ENCODE peak calls at places on chromosomes 6 and 20, in four cellular contexts. One of them, this sample, is unnamed. For H3K27me3, the result is how much of the 10 kb centered on the place peaks cover.

GRCh38 chr6:118509009-118509617 is 39.0 kb upstream of the PLN start:
- DNase-seq in GM06990: no peak
- DNase-seq in CD4-positive, alpha-beta memory T cell: no peak
- DNase-seq in CD8-positive, alpha-beta T cell: no peak
- DNase-seq in this sample: no peak

GRCh38 chr6:137297887-137298286 is 78.7 kb upstream of the IFNGR1 start:
- DNase-seq in GM06990: no peak
- DNase-seq in CD4-positive, alpha-beta memory T cell: no peak
- DNase-seq in CD8-positive, alpha-beta T cell: no peak
- DNase-seq in this sample: no peak

GRCh38 chr20:25750765-25751696 is 54.4 kb upstream of the ZNF337 start:
- DNase-seq in GM06990: peak
- DNase-seq in CD4-positive, alpha-beta memory T cell: peak
- DNase-seq in CD8-positive, alpha-beta T cell: peak
- DNase-seq in this sample: no peak

GRCh38 chr6:121533321-121533841 is 97.9 kb downstream of the GJA1 start:
- DNase-seq in GM06990: no peak
- DNase-seq in CD4-positive, alpha-beta memory T cell: no peak
- DNase-seq in CD8-positive, alpha-beta T cell: no peak
- DNase-seq in this sample: no peak

GRCh38 chr6:143782517-143782916 is 60.6 kb upstream of the LTV1 start:
- DNase-seq in GM06990: no peak
- DNase-seq in CD4-positive, alpha-beta memory T cell: no peak
- DNase-seq in CD8-positive, alpha-beta T cell: no peak
- DNase-seq in this sample: no peak

GRCh38 chr6:144215932-144216667 is 65.8 kb downstream of the STX11 start:
- DNase-seq in GM06990: peak
- DNase-seq in CD4-positive, alpha-beta memory T cell: peak
- DNase-seq in CD8-positive, alpha-beta T cell: peak
- DNase-seq in this sample: peak

GRCh38 chr6:165119231-165120020 is 190.0 kb downstream of the C6orf118 start:
- DNase-seq in GM06990: no peak
- DNase-seq in CD4-positive, alpha-beta memory T cell: no peak
- DNase-seq in CD8-positive, alpha-beta T cell: no peak
- DNase-seq in this sample: no peak

GRCh38 chr6:143141442-143141841 is 80.8 kb downstream of the AIG1 start:
- DNase-seq in GM06990: no peak
- DNase-seq in CD4-positive, alpha-beta memory T cell: no peak
- DNase-seq in CD8-positive, alpha-beta T cell: no peak
- DNase-seq in this sample: no peak

GRCh38 chr6:25175656-25176055 is 103.5 kb upstream of the CARMIL1 start:
- DNase-seq in GM06990: no peak
- DNase-seq in CD4-positive, alpha-beta memory T cell: no peak
- DNase-seq in CD8-positive, alpha-beta T cell: no peak
- DNase-seq in this sample: no peak

GRCh38 chr6:142692942-142693341 is 252.0 kb downstream of the HIVEP2 start:
- DNase-seq in GM06990: no peak
- DNase-seq in CD4-positive, alpha-beta memory T cell: peak
- DNase-seq in CD8-positive, alpha-beta T cell: peak
- DNase-seq in this sample: peak

GRCh38 chr6:79432726-79433125 is 104.5 kb downstream of the LCA5 start:
- DNase-seq in GM06990: no peak
- DNase-seq in CD4-positive, alpha-beta memory T cell: no peak
- DNase-seq in CD8-positive, alpha-beta T cell: no peak
- DNase-seq in this sample: no peak

GRCh38 chr6:87336367-87336766 is 7.3 kb upstream of the GJB7 start:
- DNase-seq in GM06990: no peak
- DNase-seq in CD4-positive, alpha-beta memory T cell: no peak
- DNase-seq in CD8-positive, alpha-beta T cell: no peak
- DNase-seq in this sample: no peak

GRCh38 chr20:55488593-55488992 is 516.7 kb downstream of the CBLN4 start:
- DNase-seq in GM06990: no peak
- DNase-seq in CD4-positive, alpha-beta memory T cell: no peak
- DNase-seq in CD8-positive, alpha-beta T cell: no peak
- DNase-seq in this sample: no peak

GRCh38 chr6:29739136-29739881 is 16.1 kb downstream of the HLA-F start:
- DNase-seq in GM06990: no peak
- DNase-seq in CD4-positive, alpha-beta memory T cell: no peak
- DNase-seq in CD8-positive, alpha-beta T cell: no peak
- DNase-seq in this sample: no peak

GRCh38 chr6:140208286-140208685 is 833.8 kb upstream of the CITED2 start:
- DNase-seq in GM06990: no peak
- DNase-seq in CD4-positive, alpha-beta memory T cell: no peak
- DNase-seq in CD8-positive, alpha-beta T cell: no peak
- DNase-seq in this sample: no peak

GRCh38 chr20:22729616-22730236 is 145.4 kb upstream of the FOXA2 start:
- DNase-seq in GM06990: no peak
- DNase-seq in CD4-positive, alpha-beta memory T cell: no peak
- DNase-seq in CD8-positive, alpha-beta T cell: no peak
- DNase-seq in this sample: no peak

GRCh38 chr6:33343953-33344611 is 26.5 kb upstream of the ZBTB22 start:
- DNase-seq in GM06990: no peak
- DNase-seq in CD4-positive, alpha-beta memory T cell: peak
- DNase-seq in CD8-positive, alpha-beta T cell: peak
- DNase-seq in this sample: no peak

GRCh38 chr6:31615748-31616147 is 714 bp downstream of the AIF1 start:
- DNase-seq in GM06990: no peak
- DNase-seq in CD4-positive, alpha-beta memory T cell: no peak
- DNase-seq in CD8-positive, alpha-beta T cell: peak
- DNase-seq in this sample: no peak

GRCh38 chr6:112253842-112254816 is at the start of gene LAMA4:
- DNase-seq in GM06990: peak
- DNase-seq in CD4-positive, alpha-beta memory T cell: peak
- DNase-seq in CD8-positive, alpha-beta T cell: no peak
- DNase-seq in this sample: peak

GRCh38 chr6:26414281-26414680 is 12.2 kb downstream of the BTN3A1 start:
- DNase-seq in GM06990: no peak
- DNase-seq in CD4-positive, alpha-beta memory T cell: no peak
- DNase-seq in CD8-positive, alpha-beta T cell: no peak
- DNase-seq in this sample: no peak

GRCh38 chr6:50984135-50984534 is 165.5 kb downstream of the TFAP2B start:
- DNase-seq in GM06990: no peak
- DNase-seq in CD4-positive, alpha-beta memory T cell: no peak
- DNase-seq in CD8-positive, alpha-beta T cell: no peak
- DNase-seq in this sample: no peak

DNA sequence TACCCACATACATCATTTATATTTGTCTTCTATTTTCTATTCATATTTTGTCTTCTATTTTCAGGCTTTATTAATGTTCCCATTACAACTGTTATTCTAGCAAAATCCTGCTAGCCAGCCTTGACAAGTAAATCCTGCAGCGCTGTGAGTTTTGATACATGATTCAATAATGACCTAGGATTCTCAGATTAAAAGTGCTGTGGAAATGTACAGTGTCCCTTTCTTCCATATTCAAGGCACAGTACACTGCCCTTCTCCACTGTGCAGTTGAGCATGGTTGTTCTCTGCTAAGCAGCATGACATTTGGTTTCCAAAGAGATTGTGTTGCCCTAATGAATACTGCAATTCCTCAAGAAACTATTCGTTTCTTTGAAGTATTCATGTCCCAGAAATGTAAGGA is 5.8 kb upstream of the HEY2 start:
- DNase-seq in GM06990: no peak
- DNase-seq in CD4-positive, alpha-beta memory T cell: no peak
- DNase-seq in CD8-positive, alpha-beta T cell: no peak
- DNase-seq in this sample: no peak
- H3K27me3 ChIP-seq in GM06990: under half
- H3K27me3 ChIP-seq in CD4-positive, alpha-beta memory T cell: under half
- H3K27me3 ChIP-seq in CD8-positive, alpha-beta T cell: under half
- H3K27me3 ChIP-seq in this sample: half or more

GRCh38 chr6:133411757-133412156 is 170.6 kb downstream of the EYA4 start:
- DNase-seq in GM06990: no peak
- DNase-seq in CD4-positive, alpha-beta memory T cell: no peak
- DNase-seq in CD8-positive, alpha-beta T cell: no peak
- DNase-seq in this sample: peak
- H3K4me3 ChIP-seq in GM06990: no peak
- H3K4me3 ChIP-seq in CD4-positive, alpha-beta memory T cell: no peak
- H3K4me3 ChIP-seq in CD8-positive, alpha-beta T cell: no peak
- H3K4me3 ChIP-seq in this sample: no peak

DNA sequence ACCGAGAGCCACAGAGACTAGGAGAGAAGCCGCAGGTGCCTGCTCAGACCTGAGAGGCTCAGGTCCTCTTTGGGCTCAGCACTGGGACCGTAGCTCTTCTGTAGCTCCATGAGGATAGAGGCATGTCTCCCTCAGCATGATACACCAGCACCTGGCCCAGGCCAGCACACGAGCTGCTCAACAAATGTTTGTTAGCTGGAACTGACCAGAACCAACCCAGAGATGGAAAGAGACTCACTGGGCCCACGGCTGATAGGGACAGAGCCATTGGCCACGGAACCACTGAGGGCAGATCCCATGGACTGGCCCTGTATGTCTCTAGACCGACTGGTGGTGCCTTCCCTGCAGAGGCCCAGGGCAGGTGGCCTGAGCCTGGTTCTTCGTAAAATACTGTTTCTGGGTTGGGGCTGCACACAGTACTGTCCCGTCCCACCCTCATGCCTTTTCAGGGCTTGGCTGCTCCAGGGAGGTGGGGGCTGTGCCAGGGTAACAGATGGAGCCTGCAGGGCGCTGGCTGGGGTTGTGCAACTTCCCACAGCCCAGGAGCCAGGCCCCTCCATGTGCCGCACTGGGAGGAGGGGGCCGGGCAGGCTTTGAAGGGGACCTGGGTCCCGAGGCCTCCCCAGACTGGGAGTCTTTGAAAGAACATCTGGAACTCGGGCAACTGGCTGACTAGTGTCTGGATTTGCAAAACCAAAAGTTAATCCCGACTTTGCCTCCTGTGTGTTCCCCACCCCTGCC is 5.2 kb downstream of the C20orf204 start:
- DNase-seq in GM06990: no peak
- DNase-seq in CD4-positive, alpha-beta memory T cell: no peak
- DNase-seq in CD8-positive, alpha-beta T cell: no peak
- DNase-seq in this sample: no peak
- H3K27me3 ChIP-seq in GM06990: under half
- H3K27me3 ChIP-seq in CD4-positive, alpha-beta memory T cell: under half
- H3K27me3 ChIP-seq in CD8-positive, alpha-beta T cell: under half
- H3K27me3 ChIP-seq in this sample: under half

GRCh38 chr6:40341726-40342125 is 245.4 kb downstream of the LRFN2 start:
- DNase-seq in GM06990: no peak
- DNase-seq in CD4-positive, alpha-beta memory T cell: no peak
- DNase-seq in CD8-positive, alpha-beta T cell: no peak
- DNase-seq in this sample: no peak
- H3K4me3 ChIP-seq in GM06990: no peak
- H3K4me3 ChIP-seq in CD4-positive, alpha-beta memory T cell: no peak
- H3K4me3 ChIP-seq in CD8-positive, alpha-beta T cell: no peak
- H3K4me3 ChIP-seq in this sample: no peak

DNA sequence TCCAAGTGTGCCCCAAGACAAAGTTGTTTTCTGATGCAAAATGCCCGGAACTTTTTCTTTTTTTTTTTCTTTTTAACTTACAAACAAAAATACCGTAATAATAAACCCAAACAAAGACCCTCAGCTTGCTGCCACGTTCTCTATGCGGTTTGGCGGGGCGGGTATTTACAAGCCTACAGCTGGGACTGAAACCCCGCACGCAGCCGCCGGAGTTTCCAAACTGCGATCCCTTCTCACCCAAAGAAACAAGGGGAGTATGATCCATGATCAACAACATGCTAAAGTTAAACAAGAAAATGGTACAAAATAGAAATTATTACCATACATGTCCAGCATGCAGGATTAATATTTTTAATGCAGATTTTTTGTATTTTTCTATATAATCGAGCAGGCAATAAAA is 2.1 kb downstream of the MAFB start:
- DNase-seq in GM06990: no peak
- DNase-seq in CD4-positive, alpha-beta memory T cell: no peak
- DNase-seq in CD8-positive, alpha-beta T cell: no peak
- DNase-seq in this sample: no peak
- H3K27me3 ChIP-seq in GM06990: under half
- H3K27me3 ChIP-seq in CD4-positive, alpha-beta memory T cell: under half
- H3K27me3 ChIP-seq in CD8-positive, alpha-beta T cell: under half
- H3K27me3 ChIP-seq in this sample: half or more

DNA sequence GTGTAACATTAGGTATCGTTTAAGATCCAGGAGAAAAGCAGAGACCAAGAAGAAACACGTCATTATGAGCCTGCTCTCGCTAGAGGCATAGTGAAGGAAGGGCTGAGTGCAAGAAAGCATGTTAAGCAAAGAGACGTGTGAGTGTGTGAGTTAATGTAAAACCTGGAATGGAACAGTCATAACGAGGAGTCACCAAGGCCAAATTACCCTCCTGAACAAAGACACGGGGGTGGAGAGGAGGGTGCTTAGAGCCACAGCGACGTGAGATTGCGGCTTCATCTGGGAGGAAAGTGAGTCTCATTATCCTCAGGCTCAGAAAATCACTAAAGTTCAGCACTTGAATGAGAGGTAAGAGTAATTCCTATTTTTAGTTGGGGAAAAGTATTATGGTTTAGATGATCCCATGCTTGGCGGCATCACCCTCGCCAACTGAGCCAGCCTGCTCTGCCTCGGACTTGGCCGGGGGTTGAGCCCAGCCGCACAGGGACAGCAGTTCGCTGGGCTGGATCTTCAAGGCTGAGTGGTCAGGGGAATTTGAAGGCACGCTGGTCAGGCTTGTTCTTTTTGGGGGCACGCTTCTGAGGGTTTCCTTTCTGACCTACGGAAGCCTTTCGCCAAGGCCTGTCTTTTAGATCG is 136.6 kb downstream of the DTNBP1 start:
- DNase-seq in GM06990: no peak
- DNase-seq in CD4-positive, alpha-beta memory T cell: no peak
- DNase-seq in CD8-positive, alpha-beta T cell: no peak
- DNase-seq in this sample: no peak
- H3K4me3 ChIP-seq in GM06990: peak
- H3K4me3 ChIP-seq in CD4-positive, alpha-beta memory T cell: no peak
- H3K4me3 ChIP-seq in CD8-positive, alpha-beta T cell: no peak
- H3K4me3 ChIP-seq in this sample: no peak

GRCh38 chr20:12902992-12903391 is 105.8 kb upstream of the SPTLC3 start:
- DNase-seq in GM06990: no peak
- DNase-seq in CD4-positive, alpha-beta memory T cell: no peak
- DNase-seq in CD8-positive, alpha-beta T cell: no peak
- DNase-seq in this sample: no peak
- H3K27me3 ChIP-seq in GM06990: under half
- H3K27me3 ChIP-seq in CD4-positive, alpha-beta memory T cell: under half
- H3K27me3 ChIP-seq in CD8-positive, alpha-beta T cell: under half
- H3K27me3 ChIP-seq in this sample: under half

GRCh38 chr6:35140991-35141720 is at the start of gene TCP11:
- DNase-seq in GM06990: peak
- DNase-seq in CD4-positive, alpha-beta memory T cell: peak
- DNase-seq in CD8-positive, alpha-beta T cell: no peak
- DNase-seq in this sample: no peak
- H3K4me3 ChIP-seq in GM06990: peak
- H3K4me3 ChIP-seq in CD4-positive, alpha-beta memory T cell: no peak
- H3K4me3 ChIP-seq in CD8-positive, alpha-beta T cell: no peak
- H3K4me3 ChIP-seq in this sample: no peak

DNA sequence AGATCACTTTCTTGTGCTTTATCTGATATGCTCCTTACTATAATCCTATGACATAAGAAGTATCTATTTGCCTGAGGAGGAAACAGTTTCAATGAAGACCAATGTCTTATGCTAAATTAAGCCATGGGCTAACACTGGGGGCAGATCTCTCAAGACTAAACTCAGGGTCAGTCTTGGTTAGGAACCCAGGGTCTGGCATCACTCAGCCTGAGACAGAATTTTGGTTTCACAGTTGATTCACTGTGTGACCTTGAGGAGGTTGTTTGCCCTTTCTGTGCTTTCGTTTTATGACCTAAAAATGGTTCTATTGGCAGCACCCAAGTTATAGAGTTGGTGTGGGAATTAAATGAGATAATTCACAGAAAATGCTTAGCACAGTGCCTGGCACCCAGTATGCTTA is 4.9 kb upstream of the BCAS1 start:
- DNase-seq in GM06990: no peak
- DNase-seq in CD4-positive, alpha-beta memory T cell: no peak
- DNase-seq in CD8-positive, alpha-beta T cell: no peak
- DNase-seq in this sample: no peak
- H3K27me3 ChIP-seq in GM06990: under half
- H3K27me3 ChIP-seq in CD4-positive, alpha-beta memory T cell: under half
- H3K27me3 ChIP-seq in CD8-positive, alpha-beta T cell: under half
- H3K27me3 ChIP-seq in this sample: under half

GRCh38 chr6:3019749-3020320 is 20.1 kb downstream of the NQO2 start:
- DNase-seq in GM06990: no peak
- DNase-seq in CD4-positive, alpha-beta memory T cell: no peak
- DNase-seq in CD8-positive, alpha-beta T cell: no peak
- DNase-seq in this sample: no peak
- H3K4me3 ChIP-seq in GM06990: no peak
- H3K4me3 ChIP-seq in CD4-positive, alpha-beta memory T cell: no peak
- H3K4me3 ChIP-seq in CD8-positive, alpha-beta T cell: no peak
- H3K4me3 ChIP-seq in this sample: no peak

This sample was measured in HAP-1.